ENCODE peak calls at places on chromosome 7, in ten cellular contexts. One of them, this sample, is unnamed.

GRCh38 chr7:102860351-102860811 is 52.4 kb upstream of the LRRC17 start:
- DNase-seq in Peyer's patch: no peak
- DNase-seq in astrocyte of the spinal cord: peak
- DNase-seq in nephron progenitor cell: no peak
- DNase-seq in heart left ventricle: no peak
- DNase-seq in breast epithelium: no peak
- DNase-seq in CD8-positive, alpha-beta T cell: no peak
- DNase-seq in ovary: no peak
- DNase-seq in fibroblast of the aortic adventitia: peak
- DNase-seq in mesothelial cell of epicardium: no peak
- DNase-seq in this sample: no peak

GRCh38 chr7:157801109-157801508 is 464.3 kb downstream of the DNAJB6 start:
- DNase-seq in Peyer's patch: no peak
- DNase-seq in astrocyte of the spinal cord: no peak
- DNase-seq in nephron progenitor cell: no peak
- DNase-seq in heart left ventricle: no peak
- DNase-seq in breast epithelium: no peak
- DNase-seq in CD8-positive, alpha-beta T cell: no peak
- DNase-seq in ovary: no peak
- DNase-seq in fibroblast of the aortic adventitia: no peak
- DNase-seq in mesothelial cell of epicardium: no peak
- DNase-seq in this sample: no peak

GRCh38 chr7:13990319-13990983 is 985 bp upstream of the ETV1 start:
- DNase-seq in Peyer's patch: peak
- DNase-seq in astrocyte of the spinal cord: peak
- DNase-seq in nephron progenitor cell: peak
- DNase-seq in heart left ventricle: peak
- DNase-seq in breast epithelium: no peak
- DNase-seq in CD8-positive, alpha-beta T cell: no peak
- DNase-seq in ovary: no peak
- DNase-seq in fibroblast of the aortic adventitia: peak
- DNase-seq in mesothelial cell of epicardium: no peak
- DNase-seq in this sample: peak

GRCh38 chr7:80856769-80857168 is 62.1 kb downstream of the SEMA3C start:
- DNase-seq in Peyer's patch: no peak
- DNase-seq in astrocyte of the spinal cord: no peak
- DNase-seq in nephron progenitor cell: no peak
- DNase-seq in heart left ventricle: no peak
- DNase-seq in breast epithelium: no peak
- DNase-seq in CD8-positive, alpha-beta T cell: no peak
- DNase-seq in ovary: no peak
- DNase-seq in fibroblast of the aortic adventitia: no peak
- DNase-seq in mesothelial cell of epicardium: no peak
- DNase-seq in this sample: no peak

GRCh38 chr7:312409-312808 is 22.4 kb downstream of the FOXL3 start:
- DNase-seq in Peyer's patch: no peak
- DNase-seq in astrocyte of the spinal cord: no peak
- DNase-seq in nephron progenitor cell: no peak
- DNase-seq in heart left ventricle: no peak
- DNase-seq in breast epithelium: no peak
- DNase-seq in CD8-positive, alpha-beta T cell: no peak
- DNase-seq in ovary: no peak
- DNase-seq in fibroblast of the aortic adventitia: no peak
- DNase-seq in mesothelial cell of epicardium: no peak
- DNase-seq in this sample: no peak

GRCh38 chr7:71613316-71613715 is 481.4 kb downstream of the GALNT17 start:
- DNase-seq in Peyer's patch: no peak
- DNase-seq in astrocyte of the spinal cord: peak
- DNase-seq in nephron progenitor cell: no peak
- DNase-seq in heart left ventricle: no peak
- DNase-seq in breast epithelium: no peak
- DNase-seq in CD8-positive, alpha-beta T cell: no peak
- DNase-seq in ovary: no peak
- DNase-seq in fibroblast of the aortic adventitia: no peak
- DNase-seq in mesothelial cell of epicardium: no peak
- DNase-seq in this sample: no peak

GRCh38 chr7:92835140-92835850 is 1.1 kb downstream of the CDK6 start:
- DNase-seq in Peyer's patch: peak
- DNase-seq in astrocyte of the spinal cord: peak
- DNase-seq in nephron progenitor cell: peak
- DNase-seq in heart left ventricle: peak
- DNase-seq in breast epithelium: peak
- DNase-seq in CD8-positive, alpha-beta T cell: peak
- DNase-seq in ovary: peak
- DNase-seq in fibroblast of the aortic adventitia: peak
- DNase-seq in mesothelial cell of epicardium: peak
- DNase-seq in this sample: peak

GRCh38 chr7:1197997-1198632 is 34.6 kb upstream of the UNCX start:
- DNase-seq in Peyer's patch: no peak
- DNase-seq in astrocyte of the spinal cord: peak
- DNase-seq in nephron progenitor cell: no peak
- DNase-seq in heart left ventricle: no peak
- DNase-seq in breast epithelium: no peak
- DNase-seq in CD8-positive, alpha-beta T cell: no peak
- DNase-seq in ovary: no peak
- DNase-seq in fibroblast of the aortic adventitia: peak
- DNase-seq in mesothelial cell of epicardium: no peak
- DNase-seq in this sample: no peak

GRCh38 chr7:90492250-90492649 is 22.8 kb downstream of the PTTG1IP2 start:
- DNase-seq in Peyer's patch: no peak
- DNase-seq in astrocyte of the spinal cord: no peak
- DNase-seq in nephron progenitor cell: no peak
- DNase-seq in heart left ventricle: no peak
- DNase-seq in breast epithelium: no peak
- DNase-seq in CD8-positive, alpha-beta T cell: no peak
- DNase-seq in ovary: no peak
- DNase-seq in fibroblast of the aortic adventitia: no peak
- DNase-seq in mesothelial cell of epicardium: no peak
- DNase-seq in this sample: no peak

GRCh38 chr7:106720641-106721040 is 59.7 kb upstream of the CCDC71L start:
- DNase-seq in Peyer's patch: no peak
- DNase-seq in astrocyte of the spinal cord: no peak
- DNase-seq in nephron progenitor cell: no peak
- DNase-seq in heart left ventricle: no peak
- DNase-seq in breast epithelium: no peak
- DNase-seq in CD8-positive, alpha-beta T cell: no peak
- DNase-seq in ovary: no peak
- DNase-seq in fibroblast of the aortic adventitia: no peak
- DNase-seq in mesothelial cell of epicardium: no peak
- DNase-seq in this sample: no peak

GRCh38 chr7:112134039-112134438 is 72.2 kb downstream of the DOCK4 start:
- DNase-seq in Peyer's patch: no peak
- DNase-seq in astrocyte of the spinal cord: no peak
- DNase-seq in nephron progenitor cell: no peak
- DNase-seq in heart left ventricle: no peak
- DNase-seq in breast epithelium: no peak
- DNase-seq in CD8-positive, alpha-beta T cell: no peak
- DNase-seq in ovary: no peak
- DNase-seq in fibroblast of the aortic adventitia: no peak
- DNase-seq in mesothelial cell of epicardium: no peak
- DNase-seq in this sample: no peak

GRCh38 chr7:84331665-84332064 is 137.1 kb upstream of the SEMA3A start:
- DNase-seq in Peyer's patch: no peak
- DNase-seq in astrocyte of the spinal cord: peak
- DNase-seq in nephron progenitor cell: no peak
- DNase-seq in heart left ventricle: no peak
- DNase-seq in breast epithelium: no peak
- DNase-seq in CD8-positive, alpha-beta T cell: no peak
- DNase-seq in ovary: no peak
- DNase-seq in fibroblast of the aortic adventitia: peak
- DNase-seq in mesothelial cell of epicardium: no peak
- DNase-seq in this sample: no peak

GRCh38 chr7:127251458-127252379 is 1.0 kb downstream of the GRM8 start:
- DNase-seq in Peyer's patch: peak
- DNase-seq in astrocyte of the spinal cord: no peak
- DNase-seq in nephron progenitor cell: peak
- DNase-seq in heart left ventricle: no peak
- DNase-seq in breast epithelium: no peak
- DNase-seq in CD8-positive, alpha-beta T cell: peak
- DNase-seq in ovary: no peak
- DNase-seq in fibroblast of the aortic adventitia: no peak
- DNase-seq in mesothelial cell of epicardium: no peak
- DNase-seq in this sample: peak

GRCh38 chr7:134029743-134030142 is 97.4 kb upstream of the LRGUK start:
- DNase-seq in Peyer's patch: no peak
- DNase-seq in astrocyte of the spinal cord: no peak
- DNase-seq in nephron progenitor cell: no peak
- DNase-seq in heart left ventricle: no peak
- DNase-seq in breast epithelium: no peak
- DNase-seq in CD8-positive, alpha-beta T cell: no peak
- DNase-seq in ovary: no peak
- DNase-seq in fibroblast of the aortic adventitia: peak
- DNase-seq in mesothelial cell of epicardium: no peak
- DNase-seq in this sample: no peak

DNA sequence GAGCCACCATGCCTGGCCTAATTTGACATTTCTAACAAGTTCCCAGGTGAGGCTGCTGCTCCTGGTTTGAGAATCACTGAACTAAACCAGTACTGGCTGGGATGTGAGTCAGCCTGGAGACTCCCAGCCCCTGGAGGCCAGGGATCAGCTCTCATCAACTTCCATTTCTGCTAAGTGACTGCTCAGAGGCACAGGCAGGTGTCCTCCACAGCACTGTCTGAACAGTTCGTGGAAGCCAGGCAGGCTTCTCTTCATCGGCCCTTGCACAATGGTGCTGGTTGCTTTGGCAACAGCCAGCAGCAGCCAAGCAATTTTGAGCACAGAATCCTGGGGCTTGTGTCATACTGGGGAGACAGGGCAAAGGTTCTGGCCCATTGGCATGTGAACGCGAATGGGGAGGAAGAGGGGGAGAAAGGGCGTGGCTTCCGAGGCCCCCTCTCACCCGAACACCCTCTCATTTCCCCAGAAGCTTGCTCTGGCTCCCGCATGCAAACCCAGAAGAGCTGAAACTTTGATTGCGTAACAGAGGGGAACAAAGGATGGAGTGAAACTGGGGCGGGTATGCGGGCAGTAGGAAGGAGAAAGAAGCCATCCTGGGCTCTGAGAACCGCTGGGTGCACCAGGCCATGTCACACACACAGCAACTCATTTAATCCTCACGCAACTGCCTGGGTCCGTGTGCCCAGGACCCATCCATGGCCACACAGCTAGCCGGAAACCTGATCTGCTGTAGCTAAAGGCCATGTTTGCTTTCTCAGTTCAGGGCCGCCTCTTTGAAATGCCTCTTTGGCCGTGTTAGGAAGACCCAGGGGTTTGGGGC is 9.0 kb upstream of the POR start:
- DNase-seq in Peyer's patch: peak
- DNase-seq in astrocyte of the spinal cord: peak
- DNase-seq in nephron progenitor cell: peak
- DNase-seq in heart left ventricle: peak
- DNase-seq in breast epithelium: no peak
- DNase-seq in CD8-positive, alpha-beta T cell: no peak
- DNase-seq in ovary: peak
- DNase-seq in fibroblast of the aortic adventitia: peak
- DNase-seq in mesothelial cell of epicardium: no peak
- DNase-seq in this sample: peak
- TF ChIP-seq CTCF in Peyer's patch: no peak
- TF ChIP-seq CTCF in astrocyte of the spinal cord: no peak
- TF ChIP-seq CTCF in nephron progenitor cell: no peak
- TF ChIP-seq CTCF in heart left ventricle: no peak
- TF ChIP-seq CTCF in breast epithelium: no peak
- TF ChIP-seq CTCF in CD8-positive, alpha-beta T cell: no peak
- TF ChIP-seq CTCF in ovary: no peak
- TF ChIP-seq CTCF in fibroblast of the aortic adventitia: no peak
- TF ChIP-seq CTCF in mesothelial cell of epicardium: no peak
- TF ChIP-seq CTCF in this sample: no peak

DNA sequence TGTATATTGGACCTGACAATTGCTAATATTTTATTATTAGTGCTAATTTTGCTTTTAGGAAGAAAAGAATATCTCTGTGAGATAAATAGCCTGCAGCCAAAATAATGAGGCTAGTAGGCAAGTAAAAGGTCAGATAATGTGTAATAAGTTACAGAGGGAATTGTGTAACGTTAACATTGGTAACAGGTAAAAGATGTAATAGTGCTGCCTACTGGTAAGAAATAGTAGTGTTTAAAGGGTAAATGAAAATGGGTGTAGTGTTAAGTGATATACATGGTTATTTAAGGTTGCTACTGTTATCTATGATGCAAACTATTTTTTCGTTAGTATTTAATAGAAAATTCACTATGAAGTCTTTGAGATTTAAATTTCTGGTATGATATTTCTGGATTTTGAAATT is 9.2 kb upstream of the FOXP2 start:
- DNase-seq in Peyer's patch: no peak
- DNase-seq in astrocyte of the spinal cord: peak
- DNase-seq in nephron progenitor cell: no peak
- DNase-seq in heart left ventricle: no peak
- DNase-seq in breast epithelium: no peak
- DNase-seq in CD8-positive, alpha-beta T cell: no peak
- DNase-seq in ovary: no peak
- DNase-seq in fibroblast of the aortic adventitia: peak
- DNase-seq in mesothelial cell of epicardium: no peak
- DNase-seq in this sample: no peak
- TF ChIP-seq CTCF in Peyer's patch: peak
- TF ChIP-seq CTCF in astrocyte of the spinal cord: peak
- TF ChIP-seq CTCF in nephron progenitor cell: peak
- TF ChIP-seq CTCF in heart left ventricle: no peak
- TF ChIP-seq CTCF in breast epithelium: no peak
- TF ChIP-seq CTCF in CD8-positive, alpha-beta T cell: no peak
- TF ChIP-seq CTCF in ovary: peak
- TF ChIP-seq CTCF in fibroblast of the aortic adventitia: peak
- TF ChIP-seq CTCF in mesothelial cell of epicardium: no peak
- TF ChIP-seq CTCF in this sample: peak

DNA sequence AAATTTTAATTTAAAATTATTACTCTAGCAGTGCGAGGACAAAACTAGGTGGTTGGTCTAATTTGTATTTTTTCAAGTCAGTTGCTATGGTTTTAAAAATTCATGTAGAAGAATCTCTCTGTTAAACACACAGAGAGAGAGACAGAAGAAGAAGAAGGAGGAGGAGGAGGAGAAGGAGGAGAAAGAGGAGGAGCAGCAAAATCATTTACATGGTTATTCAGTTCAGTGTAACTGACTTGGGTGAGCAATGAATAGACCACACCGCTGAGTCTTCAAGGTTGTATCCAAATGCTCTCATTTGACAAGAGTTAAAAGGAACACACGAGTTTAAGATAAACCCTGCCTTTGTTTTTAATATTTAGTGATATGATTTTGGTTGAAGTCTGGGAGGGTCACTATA is 131.1 kb downstream of the PDE1C start:
- DNase-seq in Peyer's patch: no peak
- DNase-seq in astrocyte of the spinal cord: no peak
- DNase-seq in nephron progenitor cell: no peak
- DNase-seq in heart left ventricle: no peak
- DNase-seq in breast epithelium: no peak
- DNase-seq in CD8-positive, alpha-beta T cell: no peak
- DNase-seq in ovary: no peak
- DNase-seq in fibroblast of the aortic adventitia: no peak
- DNase-seq in mesothelial cell of epicardium: no peak
- DNase-seq in this sample: no peak
- TF ChIP-seq CTCF in Peyer's patch: no peak
- TF ChIP-seq CTCF in astrocyte of the spinal cord: no peak
- TF ChIP-seq CTCF in nephron progenitor cell: no peak
- TF ChIP-seq CTCF in heart left ventricle: no peak
- TF ChIP-seq CTCF in breast epithelium: no peak
- TF ChIP-seq CTCF in CD8-positive, alpha-beta T cell: no peak
- TF ChIP-seq CTCF in ovary: no peak
- TF ChIP-seq CTCF in fibroblast of the aortic adventitia: no peak
- TF ChIP-seq CTCF in mesothelial cell of epicardium: no peak
- TF ChIP-seq CTCF in this sample: no peak

DNA sequence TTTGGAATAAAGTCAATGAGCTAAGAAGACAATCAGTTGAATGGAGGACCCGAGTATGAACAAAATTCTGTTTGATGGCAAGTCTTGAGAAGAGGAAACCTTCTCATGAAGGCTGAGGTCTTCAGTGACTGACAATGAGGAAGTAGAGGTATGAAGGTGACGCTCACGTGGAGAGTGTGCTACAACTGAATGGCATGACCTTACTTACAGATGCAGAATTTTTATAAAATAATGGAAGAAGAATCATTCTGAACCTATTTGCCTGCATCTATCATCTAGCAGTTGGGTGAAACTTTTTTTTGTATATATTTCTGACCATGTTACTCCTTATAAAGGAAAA is 19.4 kb upstream of the SP4 start:
- DNase-seq in Peyer's patch: no peak
- DNase-seq in astrocyte of the spinal cord: no peak
- DNase-seq in nephron progenitor cell: no peak
- DNase-seq in heart left ventricle: no peak
- DNase-seq in breast epithelium: no peak
- DNase-seq in CD8-positive, alpha-beta T cell: no peak
- DNase-seq in ovary: no peak
- DNase-seq in fibroblast of the aortic adventitia: no peak
- DNase-seq in mesothelial cell of epicardium: no peak
- DNase-seq in this sample: no peak
- TF ChIP-seq CTCF in Peyer's patch: no peak
- TF ChIP-seq CTCF in astrocyte of the spinal cord: no peak
- TF ChIP-seq CTCF in nephron progenitor cell: no peak
- TF ChIP-seq CTCF in heart left ventricle: no peak
- TF ChIP-seq CTCF in breast epithelium: no peak
- TF ChIP-seq CTCF in CD8-positive, alpha-beta T cell: no peak
- TF ChIP-seq CTCF in ovary: no peak
- TF ChIP-seq CTCF in fibroblast of the aortic adventitia: no peak
- TF ChIP-seq CTCF in mesothelial cell of epicardium: no peak
- TF ChIP-seq CTCF in this sample: no peak